ENCODE peak calls at places on chromosome 18, in seven cellular contexts. One of them, this sample, is unnamed.
A peak's percentile ranks its signal among the peaks of the same experiment; 100 is the strongest.

GRCh38 chr18:58863539-58864145 is 1.0 kb upstream of the ZNF532 start:
- DNase-seq in OCI-LY7: peak; percentile 33
- DNase-seq in activated CD8-positive, alpha-beta memory T cell treated with anti-CD3 and anti-CD28 coated beads, Interleukin-2, amount 50 U/mL, for 48 hours: peak; percentile 68
- DNase-seq in NCI-H2081: peak; percentile 48
- DNase-seq in iris pigment epithelial cell: no peak
- DNase-seq in T-helper 9 cell: peak; percentile 16
- DNase-seq in adrenal gland: peak; percentile 53
- DNase-seq in this sample: no peak

GRCh38 chr18:13541621-13542519 is 184.5 kb downstream of the FAM210A start:
- DNase-seq in OCI-LY7: no peak
- DNase-seq in activated CD8-positive, alpha-beta memory T cell treated with anti-CD3 and anti-CD28 coated beads, Interleukin-2, amount 50 U/mL, for 48 hours: no peak
- DNase-seq in NCI-H2081: no peak
- DNase-seq in iris pigment epithelial cell: no peak
- DNase-seq in T-helper 9 cell: no peak
- DNase-seq in adrenal gland: no peak
- DNase-seq in this sample: no peak

GRCh38 chr18:76443519-76444435 is 51.3 kb downstream of the ZNF516 start:
- DNase-seq in OCI-LY7: no peak
- DNase-seq in activated CD8-positive, alpha-beta memory T cell treated with anti-CD3 and anti-CD28 coated beads, Interleukin-2, amount 50 U/mL, for 48 hours: no peak
- DNase-seq in NCI-H2081: no peak
- DNase-seq in iris pigment epithelial cell: no peak
- DNase-seq in T-helper 9 cell: no peak
- DNase-seq in adrenal gland: no peak
- DNase-seq in this sample: no peak

GRCh38 chr18:8661754-8662573 is 43.4 kb upstream of the MTCL1 start:
- DNase-seq in OCI-LY7: peak; percentile 48
- DNase-seq in activated CD8-positive, alpha-beta memory T cell treated with anti-CD3 and anti-CD28 coated beads, Interleukin-2, amount 50 U/mL, for 48 hours: no peak
- DNase-seq in NCI-H2081: peak; percentile 98
- DNase-seq in iris pigment epithelial cell: peak; percentile 49
- DNase-seq in T-helper 9 cell: no peak
- DNase-seq in adrenal gland: no peak
- DNase-seq in this sample: peak; percentile 63

GRCh38 chr18:10798727-10799435 is 273.1 kb downstream of the NAPG start:
- DNase-seq in OCI-LY7: no peak
- DNase-seq in activated CD8-positive, alpha-beta memory T cell treated with anti-CD3 and anti-CD28 coated beads, Interleukin-2, amount 50 U/mL, for 48 hours: no peak
- DNase-seq in NCI-H2081: no peak
- DNase-seq in iris pigment epithelial cell: peak; percentile 85
- DNase-seq in T-helper 9 cell: no peak
- DNase-seq in adrenal gland: no peak
- DNase-seq in this sample: peak; percentile 5

GRCh38 chr18:36649205-36649604 is 179.6 kb downstream of the TPGS2 start:
- DNase-seq in OCI-LY7: no peak
- DNase-seq in activated CD8-positive, alpha-beta memory T cell treated with anti-CD3 and anti-CD28 coated beads, Interleukin-2, amount 50 U/mL, for 48 hours: no peak
- DNase-seq in NCI-H2081: no peak
- DNase-seq in iris pigment epithelial cell: no peak
- DNase-seq in T-helper 9 cell: no peak
- DNase-seq in adrenal gland: no peak
- DNase-seq in this sample: no peak

GRCh38 chr18:56327171-56327885 is 311.1 kb downstream of the TXNL1 start:
- DNase-seq in OCI-LY7: no peak
- DNase-seq in activated CD8-positive, alpha-beta memory T cell treated with anti-CD3 and anti-CD28 coated beads, Interleukin-2, amount 50 U/mL, for 48 hours: no peak
- DNase-seq in NCI-H2081: no peak
- DNase-seq in iris pigment epithelial cell: no peak
- DNase-seq in T-helper 9 cell: no peak
- DNase-seq in adrenal gland: no peak
- DNase-seq in this sample: peak; percentile 33

GRCh38 chr18:61086657-61087056 is 246.6 kb upstream of the CDH20 start:
- DNase-seq in OCI-LY7: no peak
- DNase-seq in activated CD8-positive, alpha-beta memory T cell treated with anti-CD3 and anti-CD28 coated beads, Interleukin-2, amount 50 U/mL, for 48 hours: no peak
- DNase-seq in NCI-H2081: no peak
- DNase-seq in iris pigment epithelial cell: no peak
- DNase-seq in T-helper 9 cell: no peak
- DNase-seq in adrenal gland: no peak
- DNase-seq in this sample: no peak

GRCh38 chr18:68449292-68449691 is 265.6 kb downstream of the TMX3 start:
- DNase-seq in OCI-LY7: no peak
- DNase-seq in activated CD8-positive, alpha-beta memory T cell treated with anti-CD3 and anti-CD28 coated beads, Interleukin-2, amount 50 U/mL, for 48 hours: no peak
- DNase-seq in NCI-H2081: no peak
- DNase-seq in iris pigment epithelial cell: peak; percentile 95
- DNase-seq in T-helper 9 cell: no peak
- DNase-seq in adrenal gland: no peak
- DNase-seq in this sample: peak; percentile 82

GRCh38 chr18:63206433-63207153 is 113.0 kb downstream of the BCL2 start:
- DNase-seq in OCI-LY7: peak; percentile 7
- DNase-seq in activated CD8-positive, alpha-beta memory T cell treated with anti-CD3 and anti-CD28 coated beads, Interleukin-2, amount 50 U/mL, for 48 hours: no peak
- DNase-seq in NCI-H2081: no peak
- DNase-seq in iris pigment epithelial cell: no peak
- DNase-seq in T-helper 9 cell: no peak
- DNase-seq in adrenal gland: no peak
- DNase-seq in this sample: no peak

GRCh38 chr18:36348971-36349417 is 51.5 kb downstream of the FHOD3 start:
- DNase-seq in OCI-LY7: no peak
- DNase-seq in activated CD8-positive, alpha-beta memory T cell treated with anti-CD3 and anti-CD28 coated beads, Interleukin-2, amount 50 U/mL, for 48 hours: no peak
- DNase-seq in NCI-H2081: no peak
- DNase-seq in iris pigment epithelial cell: no peak
- DNase-seq in T-helper 9 cell: no peak
- DNase-seq in adrenal gland: no peak
- DNase-seq in this sample: no peak

GRCh38 chr18:7684966-7685365 is 117.8 kb downstream of the PTPRM start:
- DNase-seq in OCI-LY7: no peak
- DNase-seq in activated CD8-positive, alpha-beta memory T cell treated with anti-CD3 and anti-CD28 coated beads, Interleukin-2, amount 50 U/mL, for 48 hours: no peak
- DNase-seq in NCI-H2081: no peak
- DNase-seq in iris pigment epithelial cell: no peak
- DNase-seq in T-helper 9 cell: no peak
- DNase-seq in adrenal gland: no peak
- DNase-seq in this sample: no peak

GRCh38 chr18:2958819-2959298 is 54.1 kb downstream of the LPIN2 start:
- DNase-seq in OCI-LY7: peak; percentile 41
- DNase-seq in activated CD8-positive, alpha-beta memory T cell treated with anti-CD3 and anti-CD28 coated beads, Interleukin-2, amount 50 U/mL, for 48 hours: no peak
- DNase-seq in NCI-H2081: no peak
- DNase-seq in iris pigment epithelial cell: peak; percentile 93
- DNase-seq in T-helper 9 cell: no peak
- DNase-seq in adrenal gland: no peak
- DNase-seq in this sample: peak; percentile 59

GRCh38 chr18:44080054-44080453 is 600.6 kb upstream of the SETBP1 start:
- DNase-seq in OCI-LY7: no peak
- DNase-seq in activated CD8-positive, alpha-beta memory T cell treated with anti-CD3 and anti-CD28 coated beads, Interleukin-2, amount 50 U/mL, for 48 hours: no peak
- DNase-seq in NCI-H2081: no peak
- DNase-seq in iris pigment epithelial cell: no peak
- DNase-seq in T-helper 9 cell: no peak
- DNase-seq in adrenal gland: no peak
- DNase-seq in this sample: peak; percentile 8

GRCh38 chr18:69755041-69755440 is 192.6 kb downstream of the CD226 start:
- DNase-seq in OCI-LY7: no peak
- DNase-seq in activated CD8-positive, alpha-beta memory T cell treated with anti-CD3 and anti-CD28 coated beads, Interleukin-2, amount 50 U/mL, for 48 hours: no peak
- DNase-seq in NCI-H2081: no peak
- DNase-seq in iris pigment epithelial cell: no peak
- DNase-seq in T-helper 9 cell: no peak
- DNase-seq in adrenal gland: no peak
- DNase-seq in this sample: no peak

GRCh38 chr18:71036783-71037182 is 747.9 kb downstream of the SOCS6 start:
- DNase-seq in OCI-LY7: no peak
- DNase-seq in activated CD8-positive, alpha-beta memory T cell treated with anti-CD3 and anti-CD28 coated beads, Interleukin-2, amount 50 U/mL, for 48 hours: no peak
- DNase-seq in NCI-H2081: no peak
- DNase-seq in iris pigment epithelial cell: peak; percentile 75
- DNase-seq in T-helper 9 cell: no peak
- DNase-seq in adrenal gland: no peak
- DNase-seq in this sample: peak; percentile 95

GRCh38 chr18:78896111-78896510 is 83.5 kb upstream of the SALL3 start:
- DNase-seq in OCI-LY7: no peak
- DNase-seq in activated CD8-positive, alpha-beta memory T cell treated with anti-CD3 and anti-CD28 coated beads, Interleukin-2, amount 50 U/mL, for 48 hours: no peak
- DNase-seq in NCI-H2081: no peak
- DNase-seq in iris pigment epithelial cell: no peak
- DNase-seq in T-helper 9 cell: no peak
- DNase-seq in adrenal gland: no peak
- DNase-seq in this sample: no peak

GRCh38 chr18:73893879-73894278 is 253.8 kb downstream of the FBXO15 start:
- DNase-seq in OCI-LY7: no peak
- DNase-seq in activated CD8-positive, alpha-beta memory T cell treated with anti-CD3 and anti-CD28 coated beads, Interleukin-2, amount 50 U/mL, for 48 hours: no peak
- DNase-seq in NCI-H2081: no peak
- DNase-seq in iris pigment epithelial cell: no peak
- DNase-seq in T-helper 9 cell: no peak
- DNase-seq in adrenal gland: no peak
- DNase-seq in this sample: no peak

GRCh38 chr18:8298186-8298585 is 311.1 kb upstream of the RAB12 start:
- DNase-seq in OCI-LY7: no peak
- DNase-seq in activated CD8-positive, alpha-beta memory T cell treated with anti-CD3 and anti-CD28 coated beads, Interleukin-2, amount 50 U/mL, for 48 hours: no peak
- DNase-seq in NCI-H2081: no peak
- DNase-seq in iris pigment epithelial cell: peak; percentile 44
- DNase-seq in T-helper 9 cell: no peak
- DNase-seq in adrenal gland: no peak
- DNase-seq in this sample: peak; percentile 11

GRCh38 chr18:55420665-55420964 is 167.4 kb downstream of the TCF4 start:
- DNase-seq in OCI-LY7: peak; percentile 59
- DNase-seq in activated CD8-positive, alpha-beta memory T cell treated with anti-CD3 and anti-CD28 coated beads, Interleukin-2, amount 50 U/mL, for 48 hours: no peak
- DNase-seq in NCI-H2081: no peak
- DNase-seq in iris pigment epithelial cell: no peak
- DNase-seq in T-helper 9 cell: no peak
- DNase-seq in adrenal gland: no peak
- DNase-seq in this sample: no peak

GRCh38 chr18:33817096-33817495 is 239.1 kb downstream of the ASXL3 start:
- DNase-seq in OCI-LY7: no peak
- DNase-seq in activated CD8-positive, alpha-beta memory T cell treated with anti-CD3 and anti-CD28 coated beads, Interleukin-2, amount 50 U/mL, for 48 hours: no peak
- DNase-seq in NCI-H2081: no peak
- DNase-seq in iris pigment epithelial cell: peak; percentile 13
- DNase-seq in T-helper 9 cell: no peak
- DNase-seq in adrenal gland: no peak
- DNase-seq in this sample: no peak

GRCh38 chr18:13273800-13274199 is 55.2 kb downstream of the LDLRAD4 start:
- DNase-seq in OCI-LY7: no peak
- DNase-seq in activated CD8-positive, alpha-beta memory T cell treated with anti-CD3 and anti-CD28 coated beads, Interleukin-2, amount 50 U/mL, for 48 hours: peak; percentile 64
- DNase-seq in NCI-H2081: no peak
- DNase-seq in iris pigment epithelial cell: no peak
- DNase-seq in T-helper 9 cell: peak; percentile 27
- DNase-seq in adrenal gland: no peak
- DNase-seq in this sample: no peak

GRCh38 chr18:31487251-31488015 is 10.5 kb upstream of the DSG2 start:
- DNase-seq in OCI-LY7: no peak
- DNase-seq in activated CD8-positive, alpha-beta memory T cell treated with anti-CD3 and anti-CD28 coated beads, Interleukin-2, amount 50 U/mL, for 48 hours: no peak
- DNase-seq in NCI-H2081: no peak
- DNase-seq in iris pigment epithelial cell: peak; percentile 84
- DNase-seq in T-helper 9 cell: no peak
- DNase-seq in adrenal gland: no peak
- DNase-seq in this sample: peak; percentile 71

GRCh38 chr18:44594779-44595467 is 85.8 kb upstream of the SETBP1 start:
- DNase-seq in OCI-LY7: no peak
- DNase-seq in activated CD8-positive, alpha-beta memory T cell treated with anti-CD3 and anti-CD28 coated beads, Interleukin-2, amount 50 U/mL, for 48 hours: no peak
- DNase-seq in NCI-H2081: no peak
- DNase-seq in iris pigment epithelial cell: peak; percentile 75
- DNase-seq in T-helper 9 cell: no peak
- DNase-seq in adrenal gland: no peak
- DNase-seq in this sample: peak; percentile 83

GRCh38 chr18:46096651-46097300 is 1.3 kb downstream of the ATP5F1A start:
- DNase-seq in OCI-LY7: peak; percentile 19
- DNase-seq in activated CD8-positive, alpha-beta memory T cell treated with anti-CD3 and anti-CD28 coated beads, Interleukin-2, amount 50 U/mL, for 48 hours: no peak
- DNase-seq in NCI-H2081: no peak
- DNase-seq in iris pigment epithelial cell: no peak
- DNase-seq in T-helper 9 cell: no peak
- DNase-seq in adrenal gland: no peak
- DNase-seq in this sample: no peak

GRCh38 chr18:11259421-11259820 is 110.1 kb upstream of the PIEZO2 start:
- DNase-seq in OCI-LY7: no peak
- DNase-seq in activated CD8-positive, alpha-beta memory T cell treated with anti-CD3 and anti-CD28 coated beads, Interleukin-2, amount 50 U/mL, for 48 hours: no peak
- DNase-seq in NCI-H2081: no peak
- DNase-seq in iris pigment epithelial cell: no peak
- DNase-seq in T-helper 9 cell: no peak
- DNase-seq in adrenal gland: peak; percentile 57
- DNase-seq in this sample: no peak

GRCh38 chr18:59560556-59560955 is 136.7 kb downstream of the CCBE1 start:
- DNase-seq in OCI-LY7: no peak
- DNase-seq in activated CD8-positive, alpha-beta memory T cell treated with anti-CD3 and anti-CD28 coated beads, Interleukin-2, amount 50 U/mL, for 48 hours: no peak
- DNase-seq in NCI-H2081: no peak
- DNase-seq in iris pigment epithelial cell: no peak
- DNase-seq in T-helper 9 cell: no peak
- DNase-seq in adrenal gland: no peak
- DNase-seq in this sample: no peak

GRCh38 chr18:12867724-12868123 is 16.3 kb downstream of the PTPN2 start:
- DNase-seq in OCI-LY7: no peak
- DNase-seq in activated CD8-positive, alpha-beta memory T cell treated with anti-CD3 and anti-CD28 coated beads, Interleukin-2, amount 50 U/mL, for 48 hours: no peak
- DNase-seq in NCI-H2081: no peak
- DNase-seq in iris pigment epithelial cell: no peak
- DNase-seq in T-helper 9 cell: no peak
- DNase-seq in adrenal gland: no peak
- DNase-seq in this sample: no peak

GRCh38 chr18:12014976-12015696 is 33.8 kb downstream of the IMPA2 start:
- DNase-seq in OCI-LY7: no peak
- DNase-seq in activated CD8-positive, alpha-beta memory T cell treated with anti-CD3 and anti-CD28 coated beads, Interleukin-2, amount 50 U/mL, for 48 hours: no peak
- DNase-seq in NCI-H2081: no peak
- DNase-seq in iris pigment epithelial cell: no peak
- DNase-seq in T-helper 9 cell: no peak
- DNase-seq in adrenal gland: no peak
- DNase-seq in this sample: no peak

GRCh38 chr18:62807406-62807805 is 92.1 kb downstream of the PHLPP1 start:
- DNase-seq in OCI-LY7: no peak
- DNase-seq in activated CD8-positive, alpha-beta memory T cell treated with anti-CD3 and anti-CD28 coated beads, Interleukin-2, amount 50 U/mL, for 48 hours: no peak
- DNase-seq in NCI-H2081: no peak
- DNase-seq in iris pigment epithelial cell: no peak
- DNase-seq in T-helper 9 cell: no peak
- DNase-seq in adrenal gland: no peak
- DNase-seq in this sample: no peak

GRCh38 chr18:40413160-40413559 is 1541.9 kb upstream of the PIK3C3 start:
- DNase-seq in OCI-LY7: no peak
- DNase-seq in activated CD8-positive, alpha-beta memory T cell treated with anti-CD3 and anti-CD28 coated beads, Interleukin-2, amount 50 U/mL, for 48 hours: no peak
- DNase-seq in NCI-H2081: peak; percentile 75
- DNase-seq in iris pigment epithelial cell: peak; percentile 31
- DNase-seq in T-helper 9 cell: no peak
- DNase-seq in adrenal gland: no peak
- DNase-seq in this sample: peak; percentile 20

GRCh38 chr18:69383191-69383590 is 17.5 kb upstream of the DOK6 start:
- DNase-seq in OCI-LY7: no peak
- DNase-seq in activated CD8-positive, alpha-beta memory T cell treated with anti-CD3 and anti-CD28 coated beads, Interleukin-2, amount 50 U/mL, for 48 hours: no peak
- DNase-seq in NCI-H2081: no peak
- DNase-seq in iris pigment epithelial cell: peak; percentile 14
- DNase-seq in T-helper 9 cell: no peak
- DNase-seq in adrenal gland: no peak
- DNase-seq in this sample: no peak

This sample was measured in cardiac fibroblast.